ENCODE peak calls at places on chromosomes 2 and 18, in seven cellular contexts. U is A549, I is HCT116, B is coronary artery, V is BE2C, G is lung, Y is tibial nerve. T is an unnamed sample.

GRCh38 chr2:38467768-38468463 is 90.8 kb upstream of the ATL2 start:
- DNase-seq in U (no peak), I (no peak), B (no peak), V (no peak), G (no peak), Y (no peak), T (no peak)

GRCh38 chr18:79603321-79604204 is 76.0 kb upstream of the CTDP1 start:
- DNase-seq in U (no peak), I (no peak), B (peak; percentile 49), V (no peak), G (no peak), Y (no peak), T (no peak)

GRCh38 chr2:13052547-13052946 is 335.8 kb downstream of the TRIB2 start:
- DNase-seq in U (no peak), I (no peak), B (no peak), V (no peak), G (no peak), Y (no peak), T (no peak)

GRCh38 chr2:3727397-3728045 is 24.1 kb downstream of the DCDC2C start:
- DNase-seq in U (no peak), I (no peak), B (no peak), V (no peak), G (no peak), Y (no peak), T (no peak)

GRCh38 chr2:146119586-146119985 is 1599.7 kb upstream of the ZEB2 start:
- DNase-seq in U (no peak), I (no peak), B (no peak), V (no peak), G (no peak), Y (no peak), T (no peak)

GRCh38 chr2:147182260-147182659 is 662.6 kb upstream of the ACVR2A start:
- DNase-seq in U (no peak), I (no peak), B (no peak), V (no peak), G (no peak), Y (no peak), T (no peak)

GRCh38 chr18:35422227-35422626 is 45.1 kb upstream of the ZNF396 start:
- DNase-seq in U (no peak), I (no peak), B (no peak), V (no peak), G (no peak), Y (no peak), T (no peak)

GRCh38 chr2:27356056-27356381 is 545 bp downstream of the GTF3C2 start:
- DNase-seq in U (peak; percentile 81), I (no peak), B (no peak), V (peak; percentile 60), G (peak; percentile 54), Y (no peak), T (peak; percentile 64)

GRCh38 chr2:100876231-100876860 is 56.4 kb downstream of the NPAS2 start:
- DNase-seq in U (no peak), I (no peak), B (no peak), V (no peak), G (no peak), Y (no peak), T (no peak)

GRCh38 chr2:175312137-175312536 is 130.6 kb upstream of the ATP5MC3 start:
- DNase-seq in U (no peak), I (no peak), B (no peak), V (no peak), G (no peak), Y (no peak), T (no peak)

GRCh38 chr2:6946722-6947121 is 29.5 kb downstream of the RNF144A start:
- DNase-seq in U (peak; percentile 13), I (no peak), B (no peak), V (no peak), G (no peak), Y (no peak), T (no peak)

GRCh38 chr18:26468931-26469340 is 79.4 kb downstream of the KCTD1 start:
- DNase-seq in U (peak; percentile 65), I (no peak), B (no peak), V (peak; percentile 40), G (no peak), Y (no peak), T (no peak)

GRCh38 chr2:233542507-233542906 is 24.1 kb downstream of the USP40 start:
- DNase-seq in U (no peak), I (no peak), B (no peak), V (no peak), G (no peak), Y (no peak), T (no peak)

GRCh38 chr2:111053825-111054490 is 66.8 kb upstream of the BCL2L11 start:
- DNase-seq in U (no peak), I (no peak), B (no peak), V (no peak), G (no peak), Y (no peak), T (peak; percentile 30)

GRCh38 chr2:111053266-111053665 is 67.4 kb upstream of the BCL2L11 start:
- DNase-seq in U (no peak), I (no peak), B (no peak), V (no peak), G (no peak), Y (no peak), T (no peak)

GRCh38 chr2:111054791-111055627 is 65.7 kb upstream of the BCL2L11 start:
- DNase-seq in U (no peak), I (no peak), B (no peak), V (no peak), G (no peak), Y (no peak), T (peak; percentile 38)

GRCh38 chr2:111050701-111051376 is 69.9 kb upstream of the BCL2L11 start:
- DNase-seq in U (no peak), I (no peak), B (no peak), V (no peak), G (no peak), Y (peak; percentile 0), T (peak; percentile 42)

DNA sequence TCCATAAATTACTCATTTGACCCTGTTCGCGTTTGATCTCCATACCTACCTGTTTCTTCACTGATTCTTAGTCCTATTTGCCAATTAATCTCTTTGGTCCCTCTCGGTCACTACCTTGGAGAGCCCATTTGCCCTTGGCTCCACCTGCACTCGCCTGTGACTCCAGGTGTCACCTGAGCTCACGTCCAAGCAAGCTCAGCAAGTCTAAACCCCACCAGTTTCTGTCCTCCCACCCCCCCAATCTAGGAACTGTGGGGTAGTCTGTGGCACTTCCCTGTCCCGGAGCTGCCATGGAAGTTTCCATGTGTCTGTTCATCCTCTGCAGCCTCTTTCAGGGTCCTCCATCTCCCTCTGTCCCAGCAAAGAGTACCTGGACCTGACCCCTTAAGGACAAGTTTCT is 68.1 kb upstream of the BCL2L11 start:
- DNase-seq in U (no peak), I (no peak), B (no peak), V (no peak), G (no peak), Y (no peak), T (no peak)
- H3K4me3 ChIP-seq in U (no peak overlapping the region), I (no peak overlapping the region), B (no peak overlapping the region), V (no peak overlapping the region), G (no peak overlapping the region), Y (no peak overlapping the region), T (no peak overlapping the region)

GRCh38 chr2:18066894-18067293 is 188.4 kb downstream of the KCNS3 start:
- DNase-seq in U (no peak), I (no peak), B (no peak), V (no peak), G (no peak), Y (no peak), T (no peak)
- TF ChIP-seq CTCF in U (no peak), I (no peak), B (no peak), V (no peak), G (no peak), Y (no peak), T (no peak)

GRCh38 chr2:241560181-241560882 is 1.8 kb downstream of the BOK start:
- DNase-seq in U (no peak), I (no peak), B (no peak), V (no peak), G (no peak), Y (no peak), T (no peak)
- H3K4me3 ChIP-seq in U (peak overlapping the region; percentile 91), I (peak overlapping the region; percentile 79), B (peak overlapping the region; percentile 82), V (peak overlapping the region; percentile 24), G (no peak overlapping the region), Y (peak overlapping the region; percentile 37), T (peak overlapping the region; percentile 69)

GRCh38 chr2:113036763-113037162 is 15.9 kb downstream of the IL36B start:
- DNase-seq in U (no peak), I (no peak), B (no peak), V (no peak), G (no peak), Y (no peak), T (no peak)

GRCh38 chr2:113039675-113040074 is 13.0 kb downstream of the IL36B start:
- DNase-seq in U (no peak), I (no peak), B (no peak), V (no peak), G (no peak), Y (no peak), T (no peak)

GRCh38 chr2:113046465-113046864 is 6.2 kb downstream of the IL36B start:
- DNase-seq in U (no peak), I (no peak), B (no peak), V (no peak), G (no peak), Y (no peak), T (no peak)

GRCh38 chr2:113039158-113039557 is 13.5 kb downstream of the IL36B start:
- DNase-seq in U (no peak), I (no peak), B (no peak), V (no peak), G (no peak), Y (no peak), T (no peak)

DNA sequence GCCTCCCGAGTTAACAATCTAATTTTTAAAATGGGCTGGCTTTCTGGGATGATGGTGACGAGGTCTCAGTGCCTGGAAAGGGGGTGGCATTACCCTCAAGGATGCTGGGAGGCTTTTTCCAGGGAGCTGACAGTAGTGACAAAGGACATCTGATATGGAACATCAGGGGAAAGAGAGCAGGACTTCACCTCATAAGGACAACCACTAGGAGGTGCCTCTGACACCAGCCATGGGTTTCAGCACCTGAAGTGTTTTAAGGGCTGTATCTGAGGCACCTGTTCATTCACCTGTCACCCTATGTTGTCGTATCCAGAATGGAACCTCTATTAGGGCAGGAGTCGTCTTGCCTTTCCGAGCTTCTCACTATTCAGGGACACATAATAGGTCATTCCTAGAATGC is 10.8 kb downstream of the IL36B start:
- DNase-seq in U (peak; percentile 11), I (peak; percentile 29), B (no peak), V (no peak), G (no peak), Y (no peak), T (no peak)
- TF ChIP-seq CTCF in U (no peak), I (peak; percentile 53), B (no peak), V (no peak), G (no peak), Y (no peak), T (no peak)

T was measured in right atrium auricular region.